ENCODE peak calls at places on chromosomes 3 and 15, in seven cellular contexts. I, T, R, F, C, E and L are unnamed samples.

GRCh38 chr15:29044506-29044905 is 158.7 kb downstream of the APBA2 start:
- DNase-seq in I (no peak), T (no peak), R (no peak), F (no peak), C (no peak), E (no peak), L (no peak)

GRCh38 chr3:65751123-65751700 is 287.5 kb downstream of the MAGI1 start:
- DNase-seq in I (no peak), T (peak), R (peak), F (peak), C (no peak), E (no peak), L (no peak)

GRCh38 chr3:149581681-149582349 is 76.0 kb downstream of the WWTR1 start:
- DNase-seq in I (no peak), T (no peak), R (no peak), F (no peak), C (peak), E (peak), L (no peak)

GRCh38 chr3:7576506-7576905 is 715.6 kb downstream of the GRM7 start:
- DNase-seq in I (no peak), T (no peak), R (no peak), F (no peak), C (no peak), E (no peak), L (no peak)

GRCh38 chr15:26838742-26839460 is 28.0 kb upstream of the GABRA5 start:
- DNase-seq in I (no peak), T (no peak), R (no peak), F (peak), C (no peak), E (peak), L (no peak)

GRCh38 chr3:15056676-15057404 is 8.3 kb downstream of the MRPS25 start:
- DNase-seq in I (no peak), T (no peak), R (no peak), F (no peak), C (no peak), E (no peak), L (no peak)

GRCh38 chr15:31367021-31367729 is 40.5 kb downstream of the KLF13 start:
- DNase-seq in I (no peak), T (no peak), R (no peak), F (peak), C (no peak), E (peak), L (no peak)

GRCh38 chr3:120093923-120094775 is at the start of gene GSK3B:
- DNase-seq in I (peak), T (peak), R (peak), F (peak), C (peak), E (peak), L (peak)

GRCh38 chr15:58517252-58517681 is 85.5 kb downstream of the LIPC start:
- DNase-seq in I (no peak), T (no peak), R (no peak), F (peak), C (no peak), E (no peak), L (no peak)

GRCh38 chr3:108428580-108428979 is 81.8 kb downstream of the MYH15 start:
- DNase-seq in I (no peak), T (no peak), R (no peak), F (no peak), C (no peak), E (no peak), L (no peak)

GRCh38 chr15:74593122-74593521 is 22.5 kb upstream of the CLK3 start:
- DNase-seq in I (no peak), T (no peak), R (no peak), F (no peak), C (no peak), E (no peak), L (no peak)